ENCODE peak calls at places on chromosomes 12 and 14, in nine cellular contexts. M, A, W, L, S, Z, O, T and Y are unnamed samples.

GRCh38 chr12:31362115-31362758 is 36.3 kb upstream of the SINHCAF start:
- DNase-seq in W (no peak), A (no peak), Z (no peak), T (no peak), O (no peak), L (no peak), S (no peak), M (no peak), Y (no peak)

GRCh38 chr12:12513416-12514006 is 49.2 kb downstream of the DUSP16 start:
- DNase-seq in L (no peak), T (no peak), S (no peak), M (no peak), A (no peak), O (peak), W (no peak), Z (no peak), Y (no peak)

GRCh38 chr14:97602438-97603117 is 805.4 kb downstream of the VRK1 start:
- DNase-seq in Z (no peak), W (no peak), S (no peak), T (no peak), O (no peak), A (no peak), M (no peak), L (no peak), Y (no peak)

GRCh38 chr14:53619625-53620324 is 336.9 kb downstream of the BMP4 start:
- DNase-seq in Z (no peak), M (no peak), L (peak), T (peak), A (no peak), W (no peak), S (peak), O (no peak), Y (peak)

GRCh38 chr14:89418452-89418851 is 1.4 kb upstream of the FOXN3 start:
- DNase-seq in S (no peak), W (no peak), A (no peak), L (no peak), Z (no peak), O (peak), M (no peak), T (no peak), Y (no peak)

GRCh38 chr12:15050664-15051063 is 77.8 kb downstream of the PDE6H start:
- DNase-seq in T (no peak), Z (no peak), L (no peak), S (peak), W (no peak), O (no peak), A (no peak), M (no peak), Y (no peak)

GRCh38 chr12:52267699-52268098 is 6.7 kb upstream of the KRT86 start:
- DNase-seq in W (no peak), O (no peak), S (no peak), T (no peak), L (no peak), M (no peak), A (no peak), Z (no peak), Y (no peak)

GRCh38 chr14:77509366-77509765 is 10.8 kb upstream of the ISM2 start:
- DNase-seq in T (no peak), L (no peak), Z (no peak), W (no peak), O (no peak), S (no peak), A (no peak), M (no peak), Y (no peak)

GRCh38 chr14:89384636-89385035 is 32.4 kb downstream of the FOXN3 start:
- DNase-seq in W (no peak), L (no peak), S (no peak), O (no peak), M (no peak), T (no peak), Z (no peak), A (no peak), Y (no peak)

GRCh38 chr14:60310086-60310684 is 61.2 kb downstream of the PPM1A start:
- DNase-seq in W (no peak), T (no peak), M (no peak), A (no peak), O (no peak), Z (no peak), S (no peak), L (peak), Y (no peak)

GRCh38 chr12:30268036-30268435 is 427.6 kb downstream of the IPO8 start:
- DNase-seq in O (no peak), T (no peak), M (no peak), A (no peak), L (no peak), W (no peak), Z (no peak), S (peak), Y (no peak)

GRCh38 chr12:29191267-29191889 is 42.3 kb downstream of the FAR2 start:
- DNase-seq in Z (no peak), T (no peak), S (no peak), L (no peak), W (no peak), A (no peak), M (no peak), O (no peak), Y (no peak)

GRCh38 chr14:50397461-50398196 is 948 bp upstream of the CDKL1 start:
- DNase-seq in Z (no peak), A (no peak), T (peak), W (no peak), L (no peak), S (no peak), M (no peak), O (peak), Y (peak)

GRCh38 chr14:89429206-89430091 is 12.4 kb upstream of the FOXN3 start:
- DNase-seq in W (no peak), L (peak), T (no peak), A (no peak), M (no peak), Z (no peak), S (no peak), O (peak), Y (no peak)

GRCh38 chr12:78402366-78403134 is 462.0 kb upstream of the SYT1 start:
- DNase-seq in Z (no peak), L (no peak), T (no peak), W (no peak), A (no peak), O (peak), M (no peak), S (no peak), Y (no peak)

GRCh38 chr14:33897382-33897781 is 53.5 kb downstream of the EGLN3 start:
- DNase-seq in T (no peak), M (no peak), W (no peak), O (no peak), Z (no peak), S (no peak), L (no peak), A (no peak), Y (no peak)

GRCh38 chr12:127565241-127565640 is 701.7 kb upstream of the TMEM132C start:
- DNase-seq in L (no peak), Z (no peak), W (no peak), T (no peak), S (no peak), O (no peak), A (no peak), M (no peak), Y (no peak)

GRCh38 chr12:52903855-52904508 is 894 bp downstream of the KRT8 start:
- DNase-seq in A (no peak), O (peak), T (peak), L (no peak), Z (peak), M (peak), W (no peak), S (peak), Y (no peak)

GRCh38 chr14:29741909-29742401 is 185.7 kb downstream of the PRKD1 start:
- DNase-seq in L (peak), A (no peak), Z (no peak), S (peak), T (no peak), O (no peak), M (no peak), W (no peak), Y (peak)

GRCh38 chr12:97960741-97961608 is 498.4 kb downstream of the RMST start:
- DNase-seq in Z (no peak), T (no peak), M (no peak), S (peak), W (no peak), L (no peak), A (peak), O (peak), Y (no peak)

DNA sequence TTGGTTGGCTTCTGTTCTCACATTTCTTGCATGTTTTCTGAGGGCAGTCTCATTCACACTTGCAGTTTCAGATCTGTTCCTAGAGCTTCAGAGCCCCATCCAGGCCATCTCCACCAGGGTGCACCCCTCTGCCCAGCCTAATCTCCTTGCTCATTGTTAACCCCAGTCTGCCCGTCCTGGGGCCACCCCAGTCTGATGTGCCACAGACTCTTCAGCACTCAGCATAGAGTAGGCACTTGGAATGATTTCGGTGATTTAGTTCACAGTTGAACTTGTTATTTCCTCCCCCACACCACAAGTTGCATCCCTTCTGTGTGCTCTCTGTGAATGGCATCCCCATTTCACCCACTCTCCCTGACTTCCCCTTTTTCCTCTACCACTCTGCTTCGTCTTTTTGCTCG is 41.3 kb downstream of the ANO6 start:
- DNase-seq in L (no peak), T (no peak), M (no peak), W (no peak), A (no peak), Z (no peak), O (no peak), S (no peak), Y (no peak)
- TF ChIP-seq CTCF in L (no peak), T (no peak), M (no peak), W (no peak), A (peak), Z (no peak), O (no peak), S (no peak), Y (no peak)

GRCh38 chr12:119456824-119457223 is 122.3 kb downstream of the CCDC60 start:
- DNase-seq in M (no peak), O (no peak), A (no peak), W (no peak), Z (no peak), T (no peak), L (no peak), S (no peak), Y (no peak)
- TF ChIP-seq CTCF in M (no peak), O (no peak), A (no peak), W (no peak), Z (no peak), T (no peak), L (no peak), S (no peak), Y (no peak)

GRCh38 chr12:4156317-4156716 is 117.2 kb upstream of the CCND2 start:
- DNase-seq in T (no peak), Z (no peak), M (no peak), O (no peak), A (no peak), S (no peak), W (no peak), L (no peak), Y (no peak)

GRCh38 chr12:4157122-4157521 is 116.4 kb upstream of the CCND2 start:
- DNase-seq in O (no peak), T (peak), W (no peak), M (no peak), A (no peak), L (no peak), S (no peak), Z (no peak), Y (no peak)

GRCh38 chr12:4153343-4153892 is 120.1 kb upstream of the CCND2 start:
- DNase-seq in M (no peak), W (no peak), L (no peak), O (no peak), A (peak), T (no peak), Z (no peak), S (no peak), Y (no peak)

GRCh38 chr12:4152145-4152795 is 121.3 kb upstream of the CCND2 start:
- DNase-seq in O (no peak), Z (no peak), A (no peak), T (no peak), L (no peak), M (no peak), W (no peak), S (no peak), Y (no peak)

GRCh38 chr12:4154672-4155225 is 118.8 kb upstream of the CCND2 start:
- DNase-seq in S (no peak), M (no peak), T (no peak), L (no peak), O (no peak), Z (no peak), A (no peak), W (no peak), Y (no peak)
- TF ChIP-seq CTCF in S (no peak), M (no peak), T (no peak), L (no peak), O (no peak), Z (no peak), A (no peak), W (no peak), Y (no peak)

DNA sequence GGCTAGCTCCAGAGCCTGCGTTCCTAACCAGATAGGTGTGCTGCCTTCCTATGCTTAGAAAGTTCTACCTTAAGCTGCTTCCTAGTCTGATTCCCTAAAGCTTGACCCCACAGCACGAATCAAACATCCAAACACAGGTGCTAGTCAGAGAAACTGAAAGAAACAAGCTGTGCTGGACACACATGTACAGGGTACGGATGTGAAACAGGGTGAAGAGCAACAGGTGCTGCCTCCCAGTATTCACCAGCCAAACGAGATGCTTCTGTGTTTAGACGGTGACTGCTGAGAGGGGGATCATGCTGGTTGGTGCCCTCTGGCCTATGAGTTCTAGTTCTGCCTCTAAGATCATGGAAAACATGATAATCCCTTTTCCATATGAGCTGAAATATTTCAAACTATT is 105.3 kb downstream of the GRIP1 start:
- DNase-seq in Z (no peak), T (no peak), L (no peak), S (no peak), A (peak), M (no peak), W (no peak), O (no peak), Y (no peak)
- TF ChIP-seq CTCF in Z (no peak), T (no peak), L (no peak), S (no peak), A (no peak), M (no peak), W (no peak), O (no peak), Y (no peak)

GRCh38 chr12:88946377-88946997 is 366.2 kb upstream of the KITLG start:
- DNase-seq in S (peak), L (peak), T (no peak), W (peak), M (no peak), O (no peak), Z (no peak), A (no peak), Y (peak)
- TF ChIP-seq CTCF in S (peak), L (peak), T (no peak), W (peak), M (peak), O (peak), Z (no peak), A (no peak), Y (peak)

DNA sequence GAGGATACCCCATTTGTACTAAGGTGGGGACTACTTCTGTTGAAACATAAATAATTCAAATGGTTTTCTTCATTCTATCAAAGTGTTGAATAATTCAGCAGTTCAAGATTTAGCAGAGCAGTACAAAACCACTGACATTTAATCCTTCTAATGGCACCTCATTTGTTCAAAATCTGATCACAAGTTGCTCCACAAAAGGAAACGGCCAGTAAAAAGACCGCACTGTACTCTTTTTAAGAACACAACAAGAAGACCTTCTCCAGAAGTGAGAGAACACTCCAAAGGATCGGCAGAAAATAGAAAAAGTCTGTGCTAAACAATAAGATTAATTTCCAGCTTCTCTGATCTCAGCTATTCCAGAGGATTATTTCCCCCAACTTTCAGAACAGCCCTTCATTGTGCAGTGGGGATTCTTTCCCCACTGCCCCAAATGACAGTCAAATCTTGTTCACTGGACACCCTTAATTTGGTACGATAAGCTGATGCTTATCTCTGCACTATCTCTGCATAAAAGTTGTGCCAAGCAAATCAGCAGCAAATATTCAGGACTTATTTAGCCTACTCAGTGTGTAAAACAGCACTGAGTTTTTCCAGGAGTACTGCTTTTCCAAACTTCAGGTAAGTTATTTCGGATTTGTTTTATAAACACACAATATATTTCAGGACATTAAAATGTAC is 5.2 kb downstream of the MPHOSPH9 start:
- DNase-seq in A (no peak), M (no peak), O (no peak), Z (no peak), S (no peak), L (no peak), T (no peak), W (no peak), Y (no peak)
- TF ChIP-seq CTCF in A (no peak), M (no peak), O (no peak), Z (no peak), S (no peak), L (no peak), T (no peak), W (no peak), Y (no peak)

DNA sequence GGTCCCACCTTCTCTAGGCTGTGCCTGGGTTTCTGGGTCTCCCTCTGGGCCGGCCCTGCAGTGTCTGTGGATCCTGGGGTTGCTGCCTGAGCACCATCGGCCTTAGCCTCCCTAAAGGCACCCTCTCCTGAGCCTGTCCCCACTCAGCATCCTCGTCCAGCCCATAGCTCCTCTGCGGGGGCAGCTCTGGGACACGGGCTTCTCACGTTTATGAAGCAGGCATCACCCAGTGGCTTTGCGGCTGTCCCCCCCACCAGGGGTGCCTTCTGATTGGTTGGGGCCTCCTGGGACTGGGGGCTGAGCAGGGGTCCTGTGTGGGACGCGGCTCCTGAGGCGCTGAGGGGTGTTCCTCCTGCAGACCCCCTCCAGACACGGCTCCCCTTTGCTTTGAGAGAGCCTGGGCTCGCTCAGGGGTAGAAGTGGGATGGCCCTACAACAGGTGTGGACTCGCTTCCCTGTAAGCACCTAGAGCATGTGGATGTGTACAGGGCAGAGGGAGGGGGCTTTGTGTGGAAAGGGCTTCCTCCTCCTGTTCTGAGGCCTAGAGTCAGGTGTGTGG is 10.7 kb downstream of the ULK1 start:
- DNase-seq in W (no peak), M (no peak), L (no peak), Z (no peak), S (no peak), O (no peak), T (no peak), A (no peak), Y (no peak)
- TF ChIP-seq CTCF in W (no peak), M (no peak), L (no peak), Z (no peak), S (no peak), O (no peak), T (no peak), A (no peak), Y (no peak)

GRCh38 chr12:93908264-93908663 is 231.1 kb downstream of the CRADD start:
- DNase-seq in S (no peak), O (no peak), T (no peak), W (no peak), M (no peak), Z (no peak), A (no peak), L (no peak), Y (no peak)
- TF ChIP-seq CTCF in S (no peak), O (no peak), T (no peak), W (no peak), M (no peak), Z (no peak), A (no peak), L (no peak), Y (no peak)

DNA sequence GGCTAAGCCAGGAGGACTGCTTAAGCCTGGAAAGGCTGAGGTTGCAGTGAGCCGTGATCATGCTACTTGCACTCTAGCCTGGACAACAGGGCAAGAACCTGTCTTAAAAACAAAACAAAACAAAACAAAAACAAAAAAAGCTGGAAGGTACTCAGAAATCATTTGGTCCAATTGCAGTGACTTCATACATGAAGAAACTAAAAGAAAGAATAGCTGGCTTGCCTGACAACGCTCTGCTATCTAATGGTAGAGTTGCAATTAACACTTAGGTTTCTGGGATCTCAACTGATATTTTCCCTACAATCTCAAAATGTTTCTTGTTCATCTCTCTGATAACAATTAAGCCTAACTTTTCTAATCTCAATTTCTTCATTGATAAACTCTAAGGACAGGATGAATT is 13.7 kb downstream of the EEA1 start:
- DNase-seq in W (no peak), A (no peak), S (no peak), O (no peak), Z (no peak), M (no peak), L (no peak), T (no peak), Y (no peak)
- TF ChIP-seq CTCF in W (no peak), A (no peak), S (no peak), O (no peak), Z (no peak), M (no peak), L (no peak), T (no peak), Y (no peak)

GRCh38 chr12:55745361-55746146 is 2.6 kb downstream of the GDF11 start:
- DNase-seq in Z (no peak), T (no peak), A (no peak), M (peak), O (peak), L (no peak), S (peak), W (no peak), Y (no peak)
- TF ChIP-seq CTCF in Z (no peak), T (no peak), A (no peak), M (no peak), O (no peak), L (no peak), S (no peak), W (no peak), Y (no peak)